ENCODE peak calls at places on chromosomes 4 and X, in seven cellular contexts. D, Z, V, E, A, X and B are unnamed samples.

GRCh38 chrX:53126377-53126776 is 32.4 kb downstream of the KANTR start:
- DNase-seq in D (no peak), Z (no peak), V (no peak), E (no peak), A (no peak), X (no peak), B (no peak)

GRCh38 chr4:80787306-80787705 is 243.2 kb upstream of the BMP3 start:
- DNase-seq in D (no peak), Z (no peak), V (no peak), E (no peak), A (no peak), X (no peak), B (no peak)

GRCh38 chr4:56078866-56079265 is 130.1 kb downstream of the CEP135 start:
- DNase-seq in D (no peak), Z (no peak), V (no peak), E (peak; percentile 27), A (peak; percentile 56), X (no peak), B (no peak)

GRCh38 chrX:63506320-63506719 is 155.2 kb upstream of the SPIN4 start:
- DNase-seq in D (no peak), Z (peak; percentile 59), V (no peak), E (peak; percentile 66), A (no peak), X (no peak), B (peak; percentile 48)

GRCh38 chr4:7777871-7778523 is 161.7 kb downstream of the AFAP1 start:
- DNase-seq in D (no peak), Z (no peak), V (no peak), E (peak; percentile 79), A (no peak), X (no peak), B (no peak)

GRCh38 chr4:121138014-121138413 is 26.1 kb downstream of the TNIP3 start:
- DNase-seq in D (no peak), Z (no peak), V (no peak), E (no peak), A (no peak), X (no peak), B (no peak)

GRCh38 chr4:114601304-114602052 is 2.9 kb downstream of the UGT8 start:
- DNase-seq in D (no peak), Z (no peak), V (no peak), E (no peak), A (no peak), X (no peak), B (no peak)

GRCh38 chr4:2256156-2256731 is 5.7 kb downstream of the MXD4 start:
- DNase-seq in D (no peak), Z (no peak), V (no peak), E (no peak), A (no peak), X (no peak), B (no peak)

GRCh38 chr4:140637836-140638235 is 69.1 kb upstream of the UCP1 start:
- DNase-seq in D (no peak), Z (peak; percentile 37), V (no peak), E (peak; percentile 46), A (no peak), X (no peak), B (peak; percentile 63)

GRCh38 chr4:87112063-87112462 is 108.4 kb downstream of the KLHL8 start:
- DNase-seq in D (no peak), Z (no peak), V (no peak), E (peak; percentile 43), A (no peak), X (no peak), B (peak; percentile 48)

GRCh38 chr4:142474398-142475087 is 371.6 kb downstream of the INPP4B start:
- DNase-seq in D (no peak), Z (no peak), V (no peak), E (no peak), A (no peak), X (no peak), B (no peak)

GRCh38 chr4:56746639-56747038 is 65.5 kb upstream of the HOPX start:
- DNase-seq in D (no peak), Z (no peak), V (no peak), E (no peak), A (no peak), X (no peak), B (no peak)

GRCh38 chr4:19382993-19383392 is 868.7 kb upstream of the SLIT2 start:
- DNase-seq in D (no peak), Z (peak; percentile 94), V (no peak), E (peak; percentile 74), A (no peak), X (no peak), B (no peak)

GRCh38 chr4:174365018-174365587 is 81.4 kb downstream of the CEP44 start:
- DNase-seq in D (no peak), Z (peak; percentile 69), V (no peak), E (peak; percentile 74), A (no peak), X (no peak), B (peak; percentile 68)

GRCh38 chrX:53073115-53073581 is 9.0 kb upstream of the TSPYL2 start:
- DNase-seq in D (no peak), Z (no peak), V (no peak), E (no peak), A (no peak), X (no peak), B (no peak)

GRCh38 chrX:63686878-63687714 is 97.9 kb downstream of the ARHGEF9 start:
- DNase-seq in D (no peak), Z (peak; percentile 77), V (no peak), E (peak; percentile 58), A (peak; percentile 13), X (no peak), B (peak; percentile 14)

GRCh38 chrX:13287816-13288215 is 32.0 kb downstream of the ATXN3L start:
- DNase-seq in D (no peak), Z (peak; percentile 51), V (no peak), E (peak; percentile 73), A (no peak), X (no peak), B (no peak)

GRCh38 chrX:135437867-135438733 is 16.4 kb downstream of the SMIM10L2A start:
- DNase-seq in D (no peak), Z (no peak), V (no peak), E (no peak), A (no peak), X (no peak), B (peak; percentile 12)

GRCh38 chr4:107034091-107034698 is 1.9 kb downstream of the DKK2 start:
- DNase-seq in D (no peak), Z (peak; percentile 40), V (no peak), E (peak; percentile 36), A (no peak), X (no peak), B (no peak)

GRCh38 chrX:79270401-79270800 is 96.7 kb downstream of the ITM2A start:
- DNase-seq in D (peak; percentile 28), Z (peak; percentile 19), V (peak; percentile 46), E (peak; percentile 3), A (no peak), X (peak; percentile 46), B (peak; percentile 57)

GRCh38 chr4:84804126-84804525 is 162.4 kb downstream of the WDFY3 start:
- DNase-seq in D (no peak), Z (peak; percentile 84), V (no peak), E (peak; percentile 23), A (no peak), X (no peak), B (no peak)

GRCh38 chrX:154010330-154011087 is 9.2 kb downstream of the IRAK1 start:
- DNase-seq in D (no peak), Z (peak; percentile 60), V (no peak), E (peak; percentile 65), A (no peak), X (no peak), B (no peak)

GRCh38 chr4:109574443-109574850 is 14.4 kb downstream of the MCUB start:
- DNase-seq in D (no peak), Z (peak; percentile 6), V (no peak), E (peak; percentile 55), A (no peak), X (no peak), B (peak; percentile 34)

GRCh38 chr4:7699040-7699439 is 240.6 kb downstream of the AFAP1 start:
- DNase-seq in D (no peak), Z (peak; percentile 83), V (no peak), E (peak; percentile 74), A (peak; percentile 20), X (no peak), B (no peak)

GRCh38 chrX:119272882-119273806 is 37.1 kb downstream of the PGRMC1 start:
- DNase-seq in D (peak; percentile 13), Z (peak; percentile 52), V (no peak), E (peak; percentile 58), A (no peak), X (peak; percentile 2), B (peak; percentile 85)

GRCh38 chr4:114028071-114028470 is 48.6 kb upstream of the ARSJ start:
- DNase-seq in D (no peak), Z (peak; percentile 47), V (no peak), E (peak; percentile 50), A (no peak), X (no peak), B (no peak)

GRCh38 chrX:105837227-105837626 is 14.9 kb downstream of the NRK start:
- DNase-seq in D (no peak), Z (peak; percentile 86), V (no peak), E (peak; percentile 89), A (peak; percentile 69), X (no peak), B (no peak)

GRCh38 chrX:3548743-3549441 is 164.6 kb downstream of the PRKX start:
- DNase-seq in D (no peak), Z (peak; percentile 87), V (no peak), E (peak; percentile 84), A (peak; percentile 58), X (no peak), B (no peak)

GRCh38 chrX:130902446-130902782 is 595 bp downstream of the ENOX2 start:
- DNase-seq in D (no peak), Z (no peak), V (no peak), E (no peak), A (no peak), X (no peak), B (no peak)

GRCh38 chr4:183240581-183241321 is 79.3 kb downstream of the CLDN22 start:
- DNase-seq in D (no peak), Z (no peak), V (no peak), E (no peak), A (no peak), X (no peak), B (peak; percentile 23)

GRCh38 chr4:45325112-45325462 is 598.7 kb upstream of the GNPDA2 start:
- DNase-seq in D (no peak), Z (no peak), V (no peak), E (no peak), A (no peak), X (no peak), B (no peak)

GRCh38 chr4:138310991-138311390 is 68.8 kb upstream of the SLC7A11 start:
- DNase-seq in D (no peak), Z (peak; percentile 36), V (no peak), E (peak; percentile 80), A (no peak), X (no peak), B (no peak)